ENCODE peak calls at places on chromosomes 6 and 20, in seven cellular contexts. I, A, L, X, Q, D and N are unnamed samples.

GRCh38 chr6:118752803-118753202 is 101.4 kb upstream of the CEP85L start:
- DNase-seq in I (no peak), A (no peak), D (peak), Q (no peak), X (no peak), L (no peak), N (no peak)

GRCh38 chr6:39425346-39426056 is 103.0 kb upstream of the KCNK16 start:
- DNase-seq in A (no peak), X (no peak), Q (peak), L (no peak), I (no peak), D (no peak), N (no peak)

GRCh38 chr6:35678814-35679213 is 9.9 kb downstream of the FKBP5 start:
- DNase-seq in I (no peak), D (no peak), L (no peak), A (peak), X (no peak), Q (no peak), N (no peak)

GRCh38 chr6:45663181-45664180 is 285.7 kb upstream of the SUPT3H start:
- DNase-seq in A (peak), X (no peak), D (peak), Q (peak), L (peak), I (no peak), N (peak)

GRCh38 chr20:22312744-22313346 is 271.5 kb downstream of the FOXA2 start:
- DNase-seq in A (peak), I (no peak), L (peak), D (no peak), Q (peak), X (no peak), N (peak)

GRCh38 chr20:33099842-33100538 is 20.5 kb downstream of the BPIFB4 start:
- DNase-seq in Q (no peak), D (no peak), X (no peak), I (no peak), L (no peak), A (no peak), N (no peak)

GRCh38 chr6:156779206-156780116 is 2.3 kb downstream of the ARID1B start:
- DNase-seq in D (peak), I (no peak), X (peak), A (peak), Q (peak), L (no peak), N (peak)

GRCh38 chr6:18507561-18507960 is 120.4 kb downstream of the RNF144B start:
- DNase-seq in A (no peak), Q (peak), D (no peak), I (no peak), X (no peak), L (no peak), N (no peak)

GRCh38 chr20:325889-326644 is 715 bp downstream of the SOX12 start:
- DNase-seq in I (peak), Q (peak), X (peak), A (peak), L (peak), D (peak), N (peak)

GRCh38 chr6:83221886-83222479 is 28.8 kb downstream of the RWDD2A start:
- DNase-seq in X (no peak), Q (peak), D (no peak), A (peak), I (no peak), L (peak), N (no peak)

GRCh38 chr6:143896096-143896880 is 32.0 kb downstream of the ZC2HC1B start:
- DNase-seq in I (no peak), L (no peak), Q (peak), A (no peak), D (no peak), X (no peak), N (no peak)

GRCh38 chr20:62825994-62826645 is 9.3 kb downstream of the COL9A3 start:
- DNase-seq in A (no peak), I (no peak), Q (no peak), L (no peak), X (no peak), D (no peak), N (no peak)

GRCh38 chr20:6818033-6818808 is 50.7 kb downstream of the BMP2 start:
- DNase-seq in A (peak), D (no peak), Q (peak), X (no peak), L (no peak), I (no peak), N (no peak)

GRCh38 chr20:53126185-53126584 is 154.0 kb downstream of the TSHZ2 start:
- DNase-seq in A (peak), I (no peak), Q (no peak), D (no peak), L (no peak), X (no peak), N (no peak)

GRCh38 chr6:73085362-73085975 is 139.8 kb downstream of the KHDC1L start:
- DNase-seq in D (no peak), X (no peak), I (no peak), L (peak), Q (no peak), A (peak), N (no peak)

GRCh38 chr20:16785221-16785620 is 37.1 kb downstream of the OTOR start:
- DNase-seq in I (no peak), L (peak), Q (peak), A (peak), D (no peak), X (no peak), N (no peak)

GRCh38 chr6:170003027-170003426 is 251.6 kb downstream of the ERMARD start:
- DNase-seq in Q (no peak), D (no peak), X (no peak), I (no peak), L (no peak), A (no peak), N (no peak)
- TF ChIP-seq CTCF in Q (no peak), D (no peak), X (no peak), I (no peak), L (no peak), A (no peak), N (no peak)

GRCh38 chr6:98843274-98844243 is 9.2 kb downstream of the POU3F2 start:
- DNase-seq in I (no peak), Q (no peak), L (no peak), X (no peak), A (peak), D (no peak), N (no peak)

GRCh38 chr6:98847392-98847766 is 13.0 kb downstream of the POU3F2 start:
- DNase-seq in Q (no peak), I (no peak), L (no peak), A (no peak), D (no peak), X (no peak), N (no peak)

GRCh38 chr6:98846021-98846380 is 11.6 kb downstream of the POU3F2 start:
- DNase-seq in L (no peak), A (no peak), I (no peak), D (no peak), Q (no peak), X (no peak), N (no peak)

GRCh38 chr6:98844244-98845161 is 10.1 kb downstream of the POU3F2 start:
- DNase-seq in I (no peak), Q (no peak), L (no peak), A (peak), X (no peak), D (no peak), N (no peak)

GRCh38 chr6:98845201-98846020 is 11.0 kb downstream of the POU3F2 start:
- DNase-seq in D (peak), X (peak), Q (peak), I (peak), L (peak), A (peak), N (peak)
- TF ChIP-seq CTCF in D (peak), X (peak), Q (peak), I (peak), L (peak), A (peak), N (peak)

GRCh38 chr6:24489470-24489869 is at the start of gene GPLD1:
- DNase-seq in D (no peak), L (no peak), I (no peak), Q (no peak), X (no peak), A (no peak), N (no peak)

GRCh38 chr6:24489881-24490280 is 503 bp upstream of the GPLD1 start:
- DNase-seq in L (no peak), I (no peak), D (no peak), A (peak), X (no peak), Q (peak), N (no peak)

GRCh38 chr6:24494726-24495515 is at the start of gene ALDH5A1:
- DNase-seq in I (peak), X (peak), D (peak), A (peak), L (peak), Q (peak), N (peak)

GRCh38 chr6:24493945-24494725 is 634 bp upstream of the ALDH5A1 start:
- DNase-seq in L (no peak), D (no peak), I (no peak), Q (no peak), X (no peak), A (no peak), N (no peak)

DNA sequence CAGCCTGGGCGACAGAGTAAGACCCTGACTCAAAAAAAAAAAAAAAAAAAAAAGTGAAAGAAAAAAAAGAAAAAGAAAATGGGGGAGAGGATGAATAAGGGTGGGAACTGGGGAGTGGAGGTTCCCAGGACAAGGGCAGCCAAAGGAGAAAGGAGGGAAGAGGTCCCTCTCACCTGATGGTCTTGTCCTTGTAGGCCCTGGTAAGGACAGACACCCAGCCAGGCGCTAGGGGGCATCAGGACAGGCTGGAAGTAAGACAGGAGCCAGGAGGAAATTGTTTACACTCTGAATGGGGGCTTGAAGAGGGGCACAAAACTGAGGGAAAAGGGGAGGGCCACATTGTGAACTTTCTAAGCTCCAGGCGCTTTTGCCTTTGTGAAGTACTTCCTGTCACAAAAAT is 2.3 kb upstream of the ALDH5A1 start:
- DNase-seq in L (no peak), X (no peak), D (no peak), A (peak), I (no peak), Q (no peak), N (no peak)
- TF ChIP-seq CTCF in L (peak), X (no peak), D (no peak), A (peak), I (no peak), Q (peak), N (peak)

DNA sequence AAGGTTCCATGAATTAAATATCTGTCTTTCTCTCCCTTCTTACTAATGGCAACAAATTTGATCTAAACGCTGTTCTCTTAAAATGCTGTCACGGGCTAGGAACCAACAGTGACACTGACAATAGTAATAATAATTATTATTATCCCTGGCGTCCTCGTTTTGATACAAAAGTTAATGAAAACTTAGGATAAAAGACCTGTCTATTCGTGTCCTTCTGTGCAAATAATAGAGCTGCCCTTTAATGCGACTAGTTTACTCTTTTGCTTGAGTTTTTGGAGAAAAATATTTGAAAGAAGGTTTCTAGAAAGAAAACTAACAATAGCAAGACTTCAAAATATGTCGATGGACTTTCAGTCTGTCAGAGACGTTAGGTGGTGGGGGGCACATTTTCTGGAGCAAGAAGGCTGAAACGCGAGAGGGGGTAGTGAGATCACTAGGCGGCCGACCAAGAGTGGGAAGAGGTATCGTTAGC is 4.3 kb downstream of the VGLL2 start:
- DNase-seq in A (no peak), L (no peak), I (no peak), Q (no peak), D (no peak), X (no peak), N (no peak)
- TF ChIP-seq CTCF in A (no peak), L (no peak), I (no peak), Q (no peak), D (no peak), X (no peak), N (no peak)

GRCh38 chr6:29792123-29793035 is 35.2 kb upstream of the HLA-G start:
- DNase-seq in I (no peak), L (no peak), D (peak), X (peak), A (no peak), Q (peak), N (no peak)
- TF ChIP-seq CTCF in I (no peak), L (peak), D (peak), X (peak), A (peak), Q (peak), N (peak)